ENCODE peak calls at places on chromosomes 16 and 17, in eight cellular contexts. Y, Z, C, Q, F, V, D and H are unnamed samples.

GRCh38 chr16:82738699-82739098 is 111.9 kb downstream of the CDH13 start:
- DNase-seq in Y (no peak), Z (no peak), C (peak; percentile 42), Q (no peak), F (no peak), V (no peak), D (no peak), H (no peak)

GRCh38 chr16:58459344-58460218 is 40.4 kb upstream of the NDRG4 start:
- DNase-seq in Y (no peak), Z (no peak), C (peak; percentile 65), Q (peak; percentile 73), F (peak; percentile 93), V (no peak), D (no peak), H (peak; percentile 37)

GRCh38 chr17:16991349-16992009 is 19.6 kb upstream of the TNFRSF13B start:
- DNase-seq in Y (peak; percentile 94), Z (peak; percentile 79), C (peak; percentile 70), Q (peak; percentile 41), F (peak; percentile 75), V (peak; percentile 89), D (peak; percentile 85), H (peak; percentile 36)

GRCh38 chr17:43898446-43898845 is 8.9 kb downstream of the MPP2 start:
- DNase-seq in Y (no peak), Z (no peak), C (no peak), Q (no peak), F (no peak), V (no peak), D (no peak), H (no peak)

GRCh38 chr16:89422905-89423630 is 67.3 kb downstream of the ANKRD11 start:
- DNase-seq in Y (no peak), Z (peak; percentile 63), C (no peak), Q (peak; percentile 84), F (peak; percentile 89), V (no peak), D (no peak), H (peak; percentile 78)

GRCh38 chr16:66516808-66517585 is 32.9 kb downstream of the TK2 start:
- DNase-seq in Y (peak; percentile 97), Z (peak; percentile 62), C (peak; percentile 99), Q (peak; percentile 99), F (peak; percentile 100), V (peak; percentile 97), D (peak; percentile 99), H (peak; percentile 92)

GRCh38 chr16:75745823-75746222 is 19.5 kb upstream of the CPHXL start:
- DNase-seq in Y (no peak), Z (no peak), C (no peak), Q (no peak), F (no peak), V (no peak), D (no peak), H (no peak)

GRCh38 chr17:65049085-65049756 is 7.3 kb downstream of the GNA13 start:
- DNase-seq in Y (no peak), Z (no peak), C (no peak), Q (no peak), F (no peak), V (no peak), D (no peak), H (no peak)

GRCh38 chr17:9313346-9313745 is 262.3 kb downstream of the STX8 start:
- DNase-seq in Y (no peak), Z (no peak), C (no peak), Q (no peak), F (no peak), V (no peak), D (no peak), H (no peak)

GRCh38 chr17:79788989-79789942 is 7.6 kb downstream of the CBX8 start:
- DNase-seq in Y (peak; percentile 28), Z (no peak), C (no peak), Q (no peak), F (no peak), V (no peak), D (no peak), H (no peak)

GRCh38 chr16:2904922-2905240 is 6.8 kb upstream of the FLYWCH1 start:
- DNase-seq in Y (peak; percentile 59), Z (no peak), C (no peak), Q (no peak), F (no peak), V (peak; percentile 29), D (peak; percentile 75), H (no peak)

GRCh38 chr16:87628940-87629339 is 26.6 kb downstream of the JPH3 start:
- DNase-seq in Y (no peak), Z (no peak), C (peak; percentile 16), Q (peak; percentile 77), F (peak; percentile 94), V (no peak), D (no peak), H (no peak)

GRCh38 chr16:67707210-67707609 is 11.9 kb downstream of the GFOD2 start:
- DNase-seq in Y (no peak), Z (no peak), C (no peak), Q (no peak), F (no peak), V (no peak), D (no peak), H (no peak)

GRCh38 chr17:42142371-42142896 is 12.4 kb downstream of the RAB5C start:
- DNase-seq in Y (no peak), Z (no peak), C (peak; percentile 35), Q (no peak), F (peak; percentile 71), V (no peak), D (no peak), H (no peak)